ENCODE peak calls at places on chromosomes 6 and 20, in five cellular contexts. U, F, W, K and D are unnamed samples.

GRCh38 chr6:159467473-159468041 is 225.5 kb downstream of the SOD2 start:
- DNase-seq in U (peak), K (no peak), F (no peak), W (no peak), D (peak)

GRCh38 chr20:40225596-40225995 is 463.4 kb downstream of the MAFB start:
- DNase-seq in F (no peak), U (no peak), K (no peak), W (no peak), D (no peak)

GRCh38 chr6:57303931-57304681 is 13.3 kb upstream of the PRIM2 start:
- DNase-seq in F (no peak), K (no peak), U (no peak), W (no peak), D (peak)

GRCh38 chr20:52269327-52269726 is 77.7 kb upstream of the ZFP64 start:
- DNase-seq in F (no peak), K (no peak), U (no peak), W (no peak), D (peak)

GRCh38 chr6:21733311-21733710 is 139.8 kb downstream of the SOX4 start:
- DNase-seq in U (no peak), W (no peak), F (no peak), K (no peak), D (no peak)

GRCh38 chr6:111487656-111488055 is 4.6 kb upstream of the REV3L start:
- DNase-seq in U (no peak), W (peak), K (no peak), F (no peak), D (peak)

GRCh38 chr20:33299111-33299603 is 16.1 kb downstream of the BPIFB1 start:
- DNase-seq in W (peak), K (peak), F (no peak), U (peak), D (no peak)

GRCh38 chr6:12483712-12484111 is 193.6 kb downstream of the EDN1 start:
- DNase-seq in U (peak), K (no peak), F (peak), W (peak), D (peak)

GRCh38 chr6:3195695-3196497 is 31.6 kb downstream of the TUBB2B start:
- DNase-seq in U (peak), W (no peak), F (no peak), K (no peak), D (no peak)

GRCh38 chr6:90403489-90404381 is 107.1 kb upstream of the BACH2 start:
- DNase-seq in F (no peak), W (peak), U (no peak), K (no peak), D (no peak)

GRCh38 chr6:39203398-39203797 is 25.9 kb downstream of the KCNK5 start:
- DNase-seq in F (no peak), U (no peak), K (no peak), W (no peak), D (no peak)